ENCODE peak calls at places on chromosomes 3 and 15, in ten cellular contexts. P is body of pancreas, H is cardiac muscle cell, W is brain microvascular endothelial cell, G is MM.1S, R is neural crest cell, F is GM13976, N is RWPE1, Z is stomach, S is ovary. Y is an unnamed sample.
A peak's percentile ranks its signal among the peaks of the same experiment; 100 is the strongest.

GRCh38 chr3:10392906-10393461 is 72.1 kb upstream of the SEC13 start:
- DNase-seq in F (no peak), H (no peak), S (no peak), P (no peak), Z (no peak), W (no peak), G (no peak), R (no peak), N (no peak), Y (no peak)

GRCh38 chr3:123792473-123793201 is 91.5 kb downstream of the MYLK start:
- DNase-seq in F (no peak), N (peak; percentile 38), H (no peak), R (no peak), S (no peak), G (no peak), Z (no peak), P (no peak), W (no peak), Y (peak; percentile 27)

GRCh38 chr3:102177075-102177755 is 257.6 kb upstream of the ZPLD1 start:
- DNase-seq in G (no peak), Z (no peak), W (no peak), N (no peak), S (no peak), H (no peak), P (no peak), F (no peak), R (no peak), Y (no peak)

GRCh38 chr15:87227846-87228245 is 1028.7 kb downstream of the NTRK3 start:
- DNase-seq in R (no peak), F (no peak), W (no peak), N (no peak), G (no peak), S (no peak), H (no peak), P (no peak), Z (no peak), Y (no peak)

GRCh38 chr15:69038508-69038907 is 24.0 kb downstream of the NOX5 start:
- DNase-seq in N (no peak), G (no peak), H (no peak), S (no peak), Z (no peak), F (no peak), R (no peak), W (no peak), P (no peak), Y (peak; percentile 69)

GRCh38 chr3:158539414-158540014 is 31.5 kb upstream of the MLF1 start:
- DNase-seq in P (peak; percentile 40), H (peak; percentile 74), G (peak; percentile 77), Z (peak; percentile 34), W (peak; percentile 45), R (peak; percentile 43), N (peak; percentile 24), F (no peak), S (peak; percentile 36), Y (no peak)

GRCh38 chr15:24878153-24878552 is 76.6 kb upstream of the SNRPN start:
- DNase-seq in N (no peak), F (no peak), P (peak; percentile 37), H (peak; percentile 27), Z (no peak), W (peak; percentile 2), G (no peak), S (peak; percentile 65), R (no peak), Y (no peak)

GRCh38 chr15:93028632-93029612 is 60.1 kb downstream of the RGMA start:
- DNase-seq in H (peak; percentile 97), W (peak; percentile 28), G (no peak), Z (peak; percentile 88), R (no peak), F (peak; percentile 33), P (peak; percentile 79), N (peak; percentile 68), S (peak; percentile 83), Y (peak; percentile 75)

GRCh38 chr15:35130245-35130644 is 45.1 kb upstream of the NANOGP8 start:
- DNase-seq in P (no peak), W (no peak), F (no peak), Z (no peak), R (no peak), N (no peak), S (no peak), G (no peak), H (peak; percentile 59), Y (no peak)

GRCh38 chr15:66294157-66294931 is 976 bp downstream of the DIS3L start:
- DNase-seq in S (no peak), R (no peak), W (peak; percentile 39), H (peak; percentile 83), N (peak; percentile 91), F (peak; percentile 42), G (peak; percentile 50), Z (no peak), P (peak; percentile 19), Y (no peak)

GRCh38 chr15:64354683-64355558 is 1.1 kb downstream of the CSNK1G1 start:
- DNase-seq in R (no peak), H (no peak), P (no peak), W (no peak), G (no peak), Z (no peak), F (no peak), S (no peak), N (no peak), Y (no peak)
- TF ChIP-seq CTCF in R (no peak), H (no peak), P (no peak), W (no peak), G (no peak), Z (no peak), F (no peak), S (no peak), N (no peak), Y (no peak)

GRCh38 chr15:74408815-74409214 is 24.9 kb downstream of the SEMA7A start:
- DNase-seq in F (no peak), R (no peak), N (no peak), P (no peak), W (no peak), Z (no peak), G (no peak), S (no peak), H (no peak), Y (no peak)

GRCh38 chr15:74408385-74408784 is 25.4 kb downstream of the SEMA7A start:
- DNase-seq in S (no peak), H (no peak), G (no peak), F (no peak), N (no peak), R (no peak), W (no peak), Z (no peak), P (no peak), Y (no peak)

GRCh38 chr15:74406517-74406916 is 27.2 kb downstream of the SEMA7A start:
- DNase-seq in Z (no peak), H (no peak), P (no peak), G (no peak), F (no peak), W (no peak), R (no peak), S (no peak), N (no peak), Y (no peak)

GRCh38 chr15:74405823-74406222 is 27.9 kb downstream of the SEMA7A start:
- DNase-seq in P (no peak), F (no peak), S (peak; percentile 74), G (no peak), N (no peak), R (no peak), H (peak; percentile 37), W (peak; percentile 31), Z (no peak), Y (no peak)

GRCh38 chr15:74406992-74407705 is 26.6 kb downstream of the SEMA7A start:
- DNase-seq in G (no peak), F (no peak), S (peak; percentile 80), H (peak; percentile 91), N (peak; percentile 89), W (peak; percentile 85), Z (no peak), R (peak; percentile 30), P (no peak), Y (peak; percentile 88)
- TF ChIP-seq CTCF in G (no peak), F (no peak), S (no peak), H (no peak), N (no peak), W (peak; percentile 15), Z (no peak), R (no peak), P (no peak), Y (no peak)

DNA sequence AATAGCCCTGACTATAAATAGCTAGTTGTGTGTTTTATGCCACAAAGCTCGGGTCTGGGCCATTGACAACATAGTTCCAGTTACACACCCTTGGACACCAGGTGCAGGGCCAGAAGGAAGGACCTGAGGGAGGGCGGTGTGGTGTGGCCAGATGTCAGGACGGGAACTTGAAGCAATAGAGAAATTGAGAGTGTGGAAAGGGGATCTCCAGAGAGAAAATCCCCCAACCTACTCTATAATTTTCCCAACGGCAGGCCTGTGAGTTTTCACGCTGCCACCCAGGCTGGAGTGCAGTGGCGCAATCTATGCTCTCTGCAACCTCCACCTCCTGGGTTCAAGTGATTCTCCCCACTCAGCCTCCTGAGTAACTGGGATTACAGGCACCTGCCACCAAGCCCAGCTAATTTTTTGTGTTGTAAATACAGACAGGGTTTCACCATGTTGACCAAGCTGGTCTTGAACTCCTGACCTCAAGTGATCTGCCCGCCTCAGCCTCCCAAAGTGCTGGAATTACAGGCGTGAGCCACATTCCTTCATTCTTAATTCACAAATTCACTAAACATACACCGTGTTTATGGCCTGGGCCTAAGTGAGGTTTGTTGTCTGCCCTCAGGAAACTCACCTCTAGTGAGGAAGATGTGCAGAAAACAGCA is 70.8 kb upstream of the KLF13 start:
- DNase-seq in P (no peak), W (no peak), R (no peak), S (no peak), G (peak; percentile 93), H (no peak), F (peak; percentile 75), N (no peak), Z (no peak), Y (no peak)
- TF ChIP-seq CTCF in P (no peak), W (no peak), R (no peak), S (no peak), G (no peak), H (no peak), F (no peak), N (no peak), Z (no peak), Y (no peak)

GRCh38 chr3:88058322-88058592 is 548 bp downstream of the CGGBP1 start:
- DNase-seq in Z (no peak), R (no peak), H (no peak), F (no peak), G (no peak), W (no peak), P (no peak), S (no peak), N (no peak), Y (no peak)

GRCh38 chr3:88058593-88059379 is at the start of the genes CGGBP1 and ZNF654:
- DNase-seq in R (peak; percentile 93), W (peak; percentile 99), Z (peak; percentile 98), G (peak; percentile 99), H (peak; percentile 99), F (peak; percentile 96), S (peak; percentile 99), N (peak; percentile 94), P (peak; percentile 99), Y (peak; percentile 99)

GRCh38 chr3:88059380-88060160 is 515 bp downstream of the ZNF654 start:
- DNase-seq in Z (no peak), R (no peak), F (no peak), W (no peak), S (peak; percentile 38), N (peak; percentile 13), G (peak; percentile 22), H (no peak), P (no peak), Y (no peak)

GRCh38 chr3:88061749-88062148 is 2.7 kb downstream of the ZNF654 start:
- DNase-seq in P (no peak), R (no peak), W (no peak), S (no peak), G (no peak), H (peak; percentile 6), Z (no peak), N (no peak), F (no peak), Y (no peak)

GRCh38 chr3:88057650-88058321 is 1.0 kb downstream of the CGGBP1 start:
- DNase-seq in W (peak; percentile 4), S (peak; percentile 31), Z (no peak), P (no peak), H (peak; percentile 54), R (no peak), F (no peak), G (peak; percentile 12), N (no peak), Y (no peak)
- TF ChIP-seq CTCF in W (no peak), S (no peak), Z (no peak), P (no peak), H (peak; percentile 25), R (no peak), F (no peak), G (peak; percentile 19), N (peak; percentile 56), Y (peak; percentile 39)

Y was measured in osteocyte.